ENCODE peak calls at places on chromosomes 1 and 21, in seven cellular contexts. One of them, this sample, is unnamed.

GRCh38 chr21:36784942-36785341 is 86.0 kb downstream of the SIM2 start:
- DNase-seq in ELF-1: no peak
- DNase-seq in GM20000: no peak
- DNase-seq in NCI-H1417: no peak
- DNase-seq in EL: no peak
- DNase-seq in activated T-cell treated with anti-CD3 and anti-CD28 coated beads for 4 hours: no peak
- DNase-seq in choroid plexus epithelial cell: no peak
- DNase-seq in this sample: no peak

GRCh38 chr1:48552420-48552819 is 80.4 kb upstream of the SPATA6 start:
- DNase-seq in ELF-1: peak; percentile 38
- DNase-seq in GM20000: peak; percentile 13
- DNase-seq in NCI-H1417: peak; percentile 35
- DNase-seq in EL: no peak
- DNase-seq in activated T-cell treated with anti-CD3 and anti-CD28 coated beads for 4 hours: no peak
- DNase-seq in choroid plexus epithelial cell: peak; percentile 19
- DNase-seq in this sample: peak; percentile 6

GRCh38 chr1:62515055-62515454 is 78.2 kb downstream of the USP1 start:
- DNase-seq in ELF-1: no peak
- DNase-seq in GM20000: no peak
- DNase-seq in NCI-H1417: no peak
- DNase-seq in EL: no peak
- DNase-seq in activated T-cell treated with anti-CD3 and anti-CD28 coated beads for 4 hours: no peak
- DNase-seq in choroid plexus epithelial cell: peak; percentile 77
- DNase-seq in this sample: no peak

GRCh38 chr1:155007253-155007828 is 4.7 kb downstream of the ZBTB7B start:
- DNase-seq in ELF-1: no peak
- DNase-seq in GM20000: no peak
- DNase-seq in NCI-H1417: no peak
- DNase-seq in EL: no peak
- DNase-seq in activated T-cell treated with anti-CD3 and anti-CD28 coated beads for 4 hours: no peak
- DNase-seq in choroid plexus epithelial cell: no peak
- DNase-seq in this sample: no peak

GRCh38 chr1:24048205-24048869 is 63.6 kb downstream of the MYOM3 start:
- DNase-seq in ELF-1: no peak
- DNase-seq in GM20000: no peak
- DNase-seq in NCI-H1417: no peak
- DNase-seq in EL: peak; percentile 29
- DNase-seq in activated T-cell treated with anti-CD3 and anti-CD28 coated beads for 4 hours: no peak
- DNase-seq in choroid plexus epithelial cell: no peak
- DNase-seq in this sample: peak; percentile 8

GRCh38 chr1:24021403-24022266 is 41.5 kb upstream of the SRSF10 start:
- DNase-seq in ELF-1: no peak
- DNase-seq in GM20000: no peak
- DNase-seq in NCI-H1417: no peak
- DNase-seq in EL: peak; percentile 20
- DNase-seq in activated T-cell treated with anti-CD3 and anti-CD28 coated beads for 4 hours: no peak
- DNase-seq in choroid plexus epithelial cell: peak; percentile 40
- DNase-seq in this sample: peak; percentile 7

GRCh38 chr1:154975409-154976205 is 1.1 kb downstream of the CKS1B start:
- DNase-seq in ELF-1: peak; percentile 53
- DNase-seq in GM20000: peak; percentile 51
- DNase-seq in NCI-H1417: peak; percentile 54
- DNase-seq in EL: peak; percentile 65
- DNase-seq in activated T-cell treated with anti-CD3 and anti-CD28 coated beads for 4 hours: no peak
- DNase-seq in choroid plexus epithelial cell: peak; percentile 72
- DNase-seq in this sample: peak; percentile 69

GRCh38 chr1:203328714-203329122 is 22.2 kb downstream of the FMOD start:
- DNase-seq in ELF-1: peak; percentile 67
- DNase-seq in GM20000: no peak
- DNase-seq in NCI-H1417: peak; percentile 75
- DNase-seq in EL: no peak
- DNase-seq in activated T-cell treated with anti-CD3 and anti-CD28 coated beads for 4 hours: no peak
- DNase-seq in choroid plexus epithelial cell: peak; percentile 85
- DNase-seq in this sample: peak; percentile 36

GRCh38 chr1:7464736-7465135 is 306.4 kb upstream of the VAMP3 start:
- DNase-seq in ELF-1: no peak
- DNase-seq in GM20000: no peak
- DNase-seq in NCI-H1417: no peak
- DNase-seq in EL: no peak
- DNase-seq in activated T-cell treated with anti-CD3 and anti-CD28 coated beads for 4 hours: no peak
- DNase-seq in choroid plexus epithelial cell: no peak
- DNase-seq in this sample: no peak

GRCh38 chr1:31987231-31987630 is 26.4 kb upstream of the KHDRBS1 start:
- DNase-seq in ELF-1: peak; percentile 42
- DNase-seq in GM20000: no peak
- DNase-seq in NCI-H1417: peak; percentile 75
- DNase-seq in EL: no peak
- DNase-seq in activated T-cell treated with anti-CD3 and anti-CD28 coated beads for 4 hours: no peak
- DNase-seq in choroid plexus epithelial cell: peak; percentile 26
- DNase-seq in this sample: no peak

GRCh38 chr1:26403656-26404055 is 7.0 kb upstream of the LIN28A start:
- DNase-seq in ELF-1: no peak
- DNase-seq in GM20000: no peak
- DNase-seq in NCI-H1417: no peak
- DNase-seq in EL: peak; percentile 48
- DNase-seq in activated T-cell treated with anti-CD3 and anti-CD28 coated beads for 4 hours: no peak
- DNase-seq in choroid plexus epithelial cell: peak; percentile 58
- DNase-seq in this sample: no peak

GRCh38 chr1:228941673-228942072 is 206.4 kb downstream of the RHOU start:
- DNase-seq in ELF-1: no peak
- DNase-seq in GM20000: no peak
- DNase-seq in NCI-H1417: no peak
- DNase-seq in EL: no peak
- DNase-seq in activated T-cell treated with anti-CD3 and anti-CD28 coated beads for 4 hours: no peak
- DNase-seq in choroid plexus epithelial cell: no peak
- DNase-seq in this sample: no peak

GRCh38 chr1:50704126-50704525 is 255.9 kb downstream of the FAF1 start:
- DNase-seq in ELF-1: no peak
- DNase-seq in GM20000: peak; percentile 41
- DNase-seq in NCI-H1417: peak; percentile 44
- DNase-seq in EL: peak; percentile 43
- DNase-seq in activated T-cell treated with anti-CD3 and anti-CD28 coated beads for 4 hours: no peak
- DNase-seq in choroid plexus epithelial cell: peak; percentile 66
- DNase-seq in this sample: peak; percentile 64

GRCh38 chr21:43362306-43362927 is 64.5 kb downstream of the SIK1 start:
- DNase-seq in ELF-1: peak; percentile 44
- DNase-seq in GM20000: peak; percentile 83
- DNase-seq in NCI-H1417: peak; percentile 57
- DNase-seq in EL: peak; percentile 86
- DNase-seq in activated T-cell treated with anti-CD3 and anti-CD28 coated beads for 4 hours: peak; percentile 71
- DNase-seq in choroid plexus epithelial cell: peak; percentile 80
- DNase-seq in this sample: peak; percentile 73

GRCh38 chr1:22163578-22163977 is 20.7 kb upstream of the WNT4 start:
- DNase-seq in ELF-1: no peak
- DNase-seq in GM20000: no peak
- DNase-seq in NCI-H1417: no peak
- DNase-seq in EL: no peak
- DNase-seq in activated T-cell treated with anti-CD3 and anti-CD28 coated beads for 4 hours: no peak
- DNase-seq in choroid plexus epithelial cell: no peak
- DNase-seq in this sample: no peak

GRCh38 chr1:20678599-20678998 is 17.4 kb upstream of the DDOST start:
- DNase-seq in ELF-1: no peak
- DNase-seq in GM20000: peak; percentile 60
- DNase-seq in NCI-H1417: no peak
- DNase-seq in EL: no peak
- DNase-seq in activated T-cell treated with anti-CD3 and anti-CD28 coated beads for 4 hours: no peak
- DNase-seq in choroid plexus epithelial cell: no peak
- DNase-seq in this sample: no peak

GRCh38 chr1:17739050-17739449 is 16.1 kb upstream of the ACTL8 start:
- DNase-seq in ELF-1: peak; percentile 50
- DNase-seq in GM20000: no peak
- DNase-seq in NCI-H1417: no peak
- DNase-seq in EL: no peak
- DNase-seq in activated T-cell treated with anti-CD3 and anti-CD28 coated beads for 4 hours: no peak
- DNase-seq in choroid plexus epithelial cell: no peak
- DNase-seq in this sample: no peak

GRCh38 chr1:20430355-20431290 is 55.4 kb downstream of the CAMK2N1 start:
- DNase-seq in ELF-1: peak; percentile 77
- DNase-seq in GM20000: peak; percentile 55
- DNase-seq in NCI-H1417: peak; percentile 46
- DNase-seq in EL: peak; percentile 42
- DNase-seq in activated T-cell treated with anti-CD3 and anti-CD28 coated beads for 4 hours: peak; percentile 7
- DNase-seq in choroid plexus epithelial cell: peak; percentile 39
- DNase-seq in this sample: peak; percentile 41

GRCh38 chr1:193060938-193061337 is 1.5 kb downstream of the RO60 start:
- DNase-seq in ELF-1: no peak
- DNase-seq in GM20000: no peak
- DNase-seq in NCI-H1417: no peak
- DNase-seq in EL: peak; percentile 27
- DNase-seq in activated T-cell treated with anti-CD3 and anti-CD28 coated beads for 4 hours: no peak
- DNase-seq in choroid plexus epithelial cell: no peak
- DNase-seq in this sample: peak; percentile 59

GRCh38 chr1:1237874-1238701 is 6.1 kb downstream of the B3GALT6 start:
- DNase-seq in ELF-1: peak; percentile 42
- DNase-seq in GM20000: peak; percentile 65
- DNase-seq in NCI-H1417: no peak
- DNase-seq in EL: no peak
- DNase-seq in activated T-cell treated with anti-CD3 and anti-CD28 coated beads for 4 hours: no peak
- DNase-seq in choroid plexus epithelial cell: no peak
- DNase-seq in this sample: no peak

GRCh38 chr1:164475834-164476233 is 83.2 kb upstream of the PBX1 start:
- DNase-seq in ELF-1: peak; percentile 24
- DNase-seq in GM20000: no peak
- DNase-seq in NCI-H1417: no peak
- DNase-seq in EL: no peak
- DNase-seq in activated T-cell treated with anti-CD3 and anti-CD28 coated beads for 4 hours: no peak
- DNase-seq in choroid plexus epithelial cell: no peak
- DNase-seq in this sample: no peak

GRCh38 chr1:15139654-15140350 is 13.7 kb upstream of the TMEM51 start:
- DNase-seq in ELF-1: peak; percentile 99
- DNase-seq in GM20000: no peak
- DNase-seq in NCI-H1417: no peak
- DNase-seq in EL: peak; percentile 20
- DNase-seq in activated T-cell treated with anti-CD3 and anti-CD28 coated beads for 4 hours: no peak
- DNase-seq in choroid plexus epithelial cell: no peak
- DNase-seq in this sample: peak; percentile 16